ENCODE peak calls at places on chromosomes 7 and 10, in five cellular contexts. F, H, E, X and P are unnamed samples.

GRCh38 chr10:79084012-79084971 is 15.5 kb downstream of the ZMIZ1 start:
- DNase-seq in H (peak), E (peak), X (peak), F (peak), P (no peak)

GRCh38 chr10:21524526-21525366 is 736 bp downstream of the SKIDA1 start:
- DNase-seq in X (peak), H (peak), F (peak), E (no peak), P (no peak)

GRCh38 chr10:16445770-16446469 is 9.1 kb downstream of the PTER start:
- DNase-seq in X (no peak), F (no peak), E (no peak), H (no peak), P (no peak)

GRCh38 chr7:132655071-132655761 is 78.9 kb upstream of the PLXNA4 start:
- DNase-seq in E (peak), H (peak), X (peak), F (peak), P (no peak)

GRCh38 chr7:158047386-158048059 is 540.1 kb downstream of the PTPRN2 start:
- DNase-seq in E (no peak), X (no peak), H (no peak), F (no peak), P (no peak)

GRCh38 chr10:102492983-102493382 is 9.5 kb downstream of the ACTR1A start:
- DNase-seq in E (no peak), X (no peak), H (no peak), F (no peak), P (no peak)

GRCh38 chr7:93226310-93226709 is at the start of gene HEPACAM2:
- DNase-seq in E (no peak), H (no peak), F (no peak), X (no peak), P (no peak)

GRCh38 chr7:98465022-98465421 is 64.1 kb upstream of the BAIAP2L1 start:
- DNase-seq in X (no peak), H (no peak), E (no peak), F (no peak), P (no peak)

GRCh38 chr7:26369519-26370385 is 78.1 kb downstream of the SNX10 start:
- DNase-seq in E (peak), F (peak), X (no peak), H (peak), P (no peak)

GRCh38 chr7:94296886-94297285 is 97.8 kb upstream of the COL1A2 start:
- DNase-seq in X (no peak), F (no peak), E (no peak), H (no peak), P (no peak)

GRCh38 chr7:20329389-20330175 is 1.1 kb upstream of the ITGB8 start:
- DNase-seq in H (peak), F (peak), E (peak), X (peak), P (peak)

GRCh38 chr7:11587048-11587447 is 244.9 kb downstream of the THSD7A start:
- DNase-seq in X (no peak), H (no peak), F (no peak), E (no peak), P (no peak)

GRCh38 chr10:8052344-8052969 is 2.0 kb upstream of the GATA3 start:
- DNase-seq in X (no peak), E (no peak), H (no peak), F (no peak), P (no peak)

GRCh38 chr10:5835446-5836095 is 22.3 kb upstream of the GDI2 start:
- DNase-seq in X (no peak), H (no peak), E (no peak), F (no peak), P (no peak)

GRCh38 chr7:69677905-69678793 is 79.9 kb downstream of the AUTS2 start:
- DNase-seq in H (no peak), F (no peak), X (no peak), E (no peak), P (no peak)

GRCh38 chr7:27958933-27959548 is 219.1 kb downstream of the TAX1BP1 start:
- DNase-seq in F (no peak), X (no peak), H (no peak), E (no peak), P (no peak)

GRCh38 chr10:133373104-133373624 is at the start of gene ECHS1:
- DNase-seq in E (peak), F (peak), H (peak), X (peak), P (no peak)

GRCh38 chr7:98078197-98078870 is 28.3 kb upstream of the LMTK2 start:
- DNase-seq in E (no peak), X (no peak), H (no peak), F (no peak), P (no peak)

GRCh38 chr10:95360122-95360715 is 69.4 kb upstream of the PDLIM1 start:
- DNase-seq in F (peak), X (no peak), H (peak), E (no peak), P (peak)

GRCh38 chr7:124322561-124322960 is 289.7 kb upstream of the TMEM229A start:
- DNase-seq in X (no peak), E (no peak), H (peak), F (no peak), P (no peak)

GRCh38 chr10:50497758-50498157 is 126.0 kb downstream of the SGMS1 start:
- DNase-seq in H (peak), X (no peak), E (no peak), F (peak), P (peak)

DNA sequence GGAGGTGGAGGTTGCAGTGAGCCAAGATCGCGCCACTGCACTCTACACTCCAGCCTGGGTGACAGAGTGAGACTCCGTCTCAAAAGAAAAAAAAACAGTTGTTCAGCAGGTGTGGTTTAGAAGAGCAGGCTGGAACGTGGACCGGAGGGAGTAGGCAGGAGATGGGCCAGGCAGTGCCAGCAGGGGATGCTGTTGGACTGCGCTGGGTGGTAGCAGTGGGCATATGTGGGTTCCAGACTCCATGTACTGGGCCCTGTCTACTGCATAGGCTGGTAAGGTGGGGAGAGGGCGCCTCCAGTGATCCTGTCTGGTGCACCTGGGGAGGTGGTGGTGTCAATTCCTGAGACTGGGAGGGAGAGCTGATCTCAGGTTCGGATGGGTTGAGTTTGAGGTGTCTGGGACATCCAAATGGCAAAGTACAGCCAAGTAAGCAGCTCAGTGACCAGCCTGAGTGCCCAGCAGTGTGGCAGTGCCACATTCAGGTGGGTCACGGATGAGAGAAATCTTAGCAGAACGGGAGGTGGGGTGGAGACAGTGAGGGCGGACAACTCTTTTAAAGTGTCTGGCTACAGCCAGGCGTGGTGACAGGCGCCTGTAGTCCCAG is 25.9 kb downstream of the SFXN4 start:
- DNase-seq in X (peak), E (peak), H (no peak), F (peak), P (no peak)
- TF ChIP-seq CTCF in X (peak), E (no peak), H (peak), F (peak), P (peak)

GRCh38 chr7:39357648-39358047 is 208.6 kb upstream of the YAE1 start:
- DNase-seq in H (no peak), E (no peak), X (no peak), F (no peak), P (no peak)

GRCh38 chr7:39349452-39350123 is 216.6 kb upstream of the YAE1 start:
- DNase-seq in F (no peak), H (no peak), X (no peak), E (no peak), P (no peak)

GRCh38 chr7:39355664-39356063 is 210.5 kb upstream of the YAE1 start:
- DNase-seq in F (no peak), E (no peak), X (no peak), H (no peak), P (no peak)

GRCh38 chr7:39356531-39356930 is 209.7 kb upstream of the YAE1 start:
- DNase-seq in E (no peak), F (no peak), H (peak), X (no peak), P (no peak)

GRCh38 chr7:39353615-39354376 is 212.4 kb upstream of the YAE1 start:
- DNase-seq in X (peak), E (no peak), F (peak), H (no peak), P (no peak)
- TF ChIP-seq CTCF in X (no peak), E (no peak), F (no peak), H (no peak), P (no peak)

GRCh38 chr7:128697301-128697905 is 25.3 kb downstream of the GARIN1A start:
- DNase-seq in E (peak), X (peak), H (peak), F (peak), P (no peak)
- TF ChIP-seq CTCF in E (no peak), X (no peak), H (peak), F (peak), P (peak)

GRCh38 chr7:142626420-142627035 is 122.7 kb upstream of the PRSS1 start:
- DNase-seq in H (no peak), E (peak), X (no peak), F (peak), P (peak)
- TF ChIP-seq CTCF in H (peak), E (peak), X (peak), F (peak), P (peak)

GRCh38 chr10:46230615-46231014 is 56.2 kb upstream of the ANTXRL start:
- DNase-seq in H (no peak), F (no peak), E (no peak), X (no peak), P (no peak)

GRCh38 chr10:46227571-46228075 is 59.2 kb upstream of the ANTXRL start:
- DNase-seq in F (peak), E (peak), H (no peak), X (no peak), P (no peak)

GRCh38 chr10:46231087-46231486 is 55.7 kb upstream of the ANTXRL start:
- DNase-seq in E (no peak), H (no peak), F (no peak), X (no peak), P (no peak)

GRCh38 chr10:46228076-46229071 is 58.4 kb upstream of the ANTXRL start:
- DNase-seq in E (peak), X (peak), H (peak), F (peak), P (no peak)

DNA sequence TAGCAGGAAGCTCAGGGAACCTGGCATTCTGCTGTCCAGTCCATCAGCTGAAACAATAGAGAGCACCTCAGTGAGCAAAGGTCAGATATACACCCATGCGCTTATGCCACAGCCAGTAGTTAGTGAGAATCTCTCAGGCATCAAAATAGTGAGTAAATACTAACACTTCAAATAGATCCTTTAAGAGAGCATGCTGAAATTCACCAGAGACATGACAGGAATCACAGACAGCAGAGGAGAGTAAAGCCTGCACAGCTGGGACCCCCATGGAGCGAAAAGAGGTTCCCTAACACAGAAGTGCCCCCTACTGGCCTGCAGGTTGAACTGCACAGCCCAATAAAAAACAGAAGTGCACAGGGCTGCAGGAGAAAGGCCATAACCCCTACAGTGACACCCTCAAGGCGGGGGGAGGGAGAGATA is 57.6 kb upstream of the ANTXRL start:
- DNase-seq in E (peak), X (no peak), F (peak), H (no peak), P (no peak)
- TF ChIP-seq CTCF in E (peak), X (peak), F (peak), H (peak), P (peak)

DNA sequence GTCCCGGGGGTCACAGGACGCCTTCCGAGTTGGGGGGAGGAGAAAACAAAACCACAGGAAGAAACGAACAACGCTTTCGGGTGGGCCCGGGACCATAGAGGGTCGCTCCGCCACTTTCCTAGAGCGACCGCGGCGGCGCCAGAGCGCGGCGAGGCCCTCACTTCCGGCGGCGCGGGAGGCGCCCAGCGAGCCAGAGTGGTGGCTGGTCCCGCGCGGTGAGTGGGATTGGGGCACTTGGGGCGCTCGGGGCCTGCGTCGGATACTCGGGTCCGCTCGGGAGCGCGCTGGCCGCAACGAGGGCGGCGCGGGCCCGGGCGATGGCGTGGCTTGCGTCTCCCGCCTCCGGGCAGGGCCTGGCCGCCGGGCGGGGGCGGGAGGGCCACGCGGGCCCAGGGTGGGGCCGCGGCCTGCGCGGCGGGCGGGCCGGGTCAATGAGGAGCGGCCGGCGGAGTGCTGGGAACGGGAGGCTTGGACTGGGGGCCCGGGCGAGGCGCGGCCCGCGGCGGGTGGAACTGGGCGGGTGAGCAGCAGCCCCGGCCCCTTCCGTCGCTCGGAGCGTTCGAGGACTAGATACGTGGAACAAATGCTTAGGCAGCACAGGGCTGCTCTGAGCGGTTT is at the start of gene ZNF22:
- DNase-seq in H (peak), X (peak), E (peak), F (peak), P (no peak)
- TF ChIP-seq CTCF in H (no peak), X (peak), E (no peak), F (no peak), P (peak)

GRCh38 chr7:95794917-95795515 is 22.7 kb downstream of the DYNC1I1 start:
- DNase-seq in H (no peak), F (peak), X (no peak), E (no peak), P (peak)
- TF ChIP-seq CTCF in H (peak), F (peak), X (peak), E (peak), P (peak)